ENCODE peak calls at places on chromosomes 2 and 18, in four cellular contexts. U is lung, J is BJ, X is transverse colon. E is an unnamed sample.

GRCh38 chr2:145617906-145618305 is 1098.0 kb upstream of the ZEB2 start:
- DNase-seq in U (no peak), J (no peak), X (no peak), E (no peak)

GRCh38 chr2:39938035-39938835 is 159.2 kb upstream of the THUMPD2 start:
- DNase-seq in U (no peak), J (peak; percentile 95), X (no peak), E (peak; percentile 77)

GRCh38 chr18:58473071-58473470 is 155.8 kb downstream of the ALPK2 start:
- DNase-seq in U (no peak), J (no peak), X (no peak), E (no peak)

GRCh38 chr2:5076599-5076998 is 615.6 kb upstream of the SOX11 start:
- DNase-seq in U (no peak), J (no peak), X (no peak), E (no peak)

GRCh38 chr2:44943031-44943692 is 1.7 kb downstream of the SIX3 start:
- DNase-seq in U (no peak), J (no peak), X (no peak), E (no peak)

GRCh38 chr2:128585706-128586105 is 267.0 kb upstream of the HS6ST1 start:
- DNase-seq in U (peak; percentile 1), J (peak; percentile 22), X (no peak), E (no peak)

GRCh38 chr2:19048593-19049264 is 309.7 kb downstream of the OSR1 start:
- DNase-seq in U (peak; percentile 74), J (no peak), X (peak; percentile 23), E (no peak)

GRCh38 chr2:129502781-129503180 is 476.7 kb upstream of the RAB6C start:
- DNase-seq in U (no peak), J (no peak), X (no peak), E (peak; percentile 19)

GRCh38 chr2:29361255-29361654 is 246.0 kb downstream of the CLIP4 start:
- DNase-seq in U (no peak), J (no peak), X (no peak), E (no peak)

GRCh38 chr2:168432100-168432499 is 24.0 kb upstream of the CERS6 start:
- DNase-seq in U (no peak), J (no peak), X (no peak), E (no peak)

GRCh38 chr18:58249677-58250076 is 205.7 kb downstream of the NEDD4L start:
- DNase-seq in U (no peak), J (no peak), X (no peak), E (no peak)

GRCh38 chr2:226215902-226216503 is 583.6 kb downstream of the IRS1 start:
- DNase-seq in U (peak; percentile 66), J (no peak), X (peak; percentile 75), E (no peak)

GRCh38 chr2:176677746-176678145 is 408.5 kb downstream of the MTX2 start:
- DNase-seq in U (no peak), J (no peak), X (no peak), E (no peak)

GRCh38 chr18:9808530-9809241 is 77.1 kb upstream of the TXNDC2 start:
- DNase-seq in U (no peak), J (no peak), X (no peak), E (no peak)

GRCh38 chr18:26185267-26185666 is 41.0 kb upstream of the TAF4B start:
- DNase-seq in U (no peak), J (no peak), X (no peak), E (no peak)

GRCh38 chr18:70454705-70455322 is 166.0 kb downstream of the SOCS6 start:
- DNase-seq in U (no peak), J (no peak), X (no peak), E (peak; percentile 29)

GRCh38 chr2:20664071-20664390 is 2.9 kb upstream of the GDF7 start:
- DNase-seq in U (no peak), J (no peak), X (no peak), E (no peak)

GRCh38 chr2:162890690-162891311 is 52.2 kb upstream of the KCNH7 start:
- DNase-seq in U (no peak), J (peak; percentile 3), X (no peak), E (peak; percentile 18)

GRCh38 chr2:237702439-237703397 is 75.3 kb downstream of the LRRFIP1 start:
- DNase-seq in U (no peak), J (no peak), X (peak; percentile 53), E (no peak)

GRCh38 chr2:18630941-18631340 is 41.6 kb upstream of the NT5C1B start:
- DNase-seq in U (no peak), J (no peak), X (no peak), E (no peak)

GRCh38 chr18:44852818-44853217 is 172.1 kb downstream of the SETBP1 start:
- DNase-seq in U (no peak), J (no peak), X (no peak), E (no peak)

GRCh38 chr2:160628811-160629210 is 135.2 kb upstream of the RBMS1 start:
- DNase-seq in U (no peak), J (no peak), X (no peak), E (no peak)

GRCh38 chr2:234912437-234912836 is 39.4 kb upstream of the SH3BP4 start:
- DNase-seq in U (no peak), J (no peak), X (no peak), E (no peak)

GRCh38 chr2:202932425-202933138 is 20.5 kb downstream of the CARF start:
- DNase-seq in U (no peak), J (no peak), X (no peak), E (no peak)

GRCh38 chr2:234678721-234679120 is 181.8 kb upstream of the ARL4C start:
- DNase-seq in U (no peak), J (no peak), X (no peak), E (no peak)

GRCh38 chr2:127220102-127220806 is at the start of gene CYP27C1:
- DNase-seq in U (no peak), J (no peak), X (no peak), E (no peak)

GRCh38 chr2:100060875-100061274 is 81.5 kb downstream of the AFF3 start:
- DNase-seq in U (no peak), J (no peak), X (no peak), E (no peak)

GRCh38 chr2:190858817-190859216 is 21.8 kb upstream of the GLS start:
- DNase-seq in U (no peak), J (no peak), X (no peak), E (no peak)

GRCh38 chr2:82652117-82652516 is 1807.0 kb downstream of the SUCLG1 start:
- DNase-seq in U (no peak), J (no peak), X (no peak), E (no peak)

GRCh38 chr18:74390900-74391299 is 66.2 kb downstream of the DIPK1C start:
- DNase-seq in U (no peak), J (no peak), X (no peak), E (no peak)

GRCh38 chr18:74389161-74389927 is 67.8 kb downstream of the DIPK1C start:
- DNase-seq in U (no peak), J (no peak), X (no peak), E (no peak)

GRCh38 chr18:74389991-74390390 is 67.1 kb downstream of the DIPK1C start:
- DNase-seq in U (no peak), J (no peak), X (no peak), E (no peak)

GRCh38 chr18:74395006-74395405 is 62.1 kb downstream of the DIPK1C start:
- DNase-seq in U (no peak), J (no peak), X (no peak), E (no peak)

DNA sequence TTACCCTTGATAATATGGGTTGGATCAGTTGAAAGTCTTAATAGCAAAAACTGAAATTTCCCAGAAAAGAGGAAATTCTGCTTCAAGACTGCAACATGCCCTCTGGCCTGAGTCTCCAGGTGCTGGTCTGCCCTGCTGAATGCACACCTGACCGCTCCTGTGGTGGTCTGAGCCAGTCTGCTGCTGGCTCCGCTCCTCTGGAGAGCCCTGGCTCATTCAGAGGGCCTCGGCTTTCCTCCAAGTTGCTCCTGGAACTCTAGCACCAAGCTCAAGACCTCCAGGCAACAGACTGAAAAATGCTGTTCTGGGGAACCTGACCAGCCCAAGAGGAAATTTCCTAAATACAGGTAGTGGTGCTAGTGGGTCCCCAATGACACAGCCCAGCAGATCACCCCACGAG is 64.8 kb downstream of the DIPK1C start:
- DNase-seq in U (no peak), J (no peak), X (no peak), E (no peak)
- H3K27me3 ChIP-seq in U (no peaks in the 10 kb centered on the region), J (peaks cover 2% of the 10 kb centered on the region), X (no peaks in the 10 kb centered on the region), E (no peaks in the 10 kb centered on the region)

DNA sequence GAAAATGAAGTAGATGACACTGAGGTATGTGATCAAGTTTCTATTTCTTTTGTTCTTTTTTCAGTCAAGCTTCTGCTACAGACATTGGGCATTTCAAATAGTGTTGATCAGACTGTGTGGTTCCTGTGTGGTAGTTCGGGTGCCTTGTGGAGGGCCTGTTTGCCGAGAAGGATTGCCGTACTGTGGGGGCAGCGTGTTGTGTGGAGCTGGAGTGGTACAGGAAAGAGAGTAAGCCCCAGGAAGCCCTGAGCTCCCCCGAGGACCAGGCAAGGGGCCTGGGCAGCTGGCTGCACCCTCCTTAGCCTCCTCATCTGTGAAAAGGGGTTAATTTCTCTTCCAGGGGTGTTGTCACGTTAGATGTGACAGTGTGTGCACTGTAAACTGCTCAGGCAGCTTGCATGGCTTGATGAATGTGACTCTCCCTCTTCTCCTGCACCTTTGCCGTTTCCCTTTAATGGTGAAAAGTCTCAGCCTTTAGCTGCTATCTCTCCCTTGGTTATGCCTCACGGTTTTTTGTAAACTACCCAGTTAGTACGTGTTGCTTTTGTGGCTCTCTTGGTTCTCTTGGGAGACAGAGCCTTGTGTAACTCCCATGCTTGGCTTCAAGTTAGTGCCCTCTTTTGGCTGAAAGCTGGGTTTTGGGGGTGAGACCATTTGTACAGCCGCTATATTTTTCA is 19.5 kb downstream of the C2orf74 start:
- DNase-seq in U (no peak), J (no peak), X (no peak), E (no peak)
- TF ChIP-seq CTCF in U (no peak), J (no peak), X (no peak), E (no peak)

DNA sequence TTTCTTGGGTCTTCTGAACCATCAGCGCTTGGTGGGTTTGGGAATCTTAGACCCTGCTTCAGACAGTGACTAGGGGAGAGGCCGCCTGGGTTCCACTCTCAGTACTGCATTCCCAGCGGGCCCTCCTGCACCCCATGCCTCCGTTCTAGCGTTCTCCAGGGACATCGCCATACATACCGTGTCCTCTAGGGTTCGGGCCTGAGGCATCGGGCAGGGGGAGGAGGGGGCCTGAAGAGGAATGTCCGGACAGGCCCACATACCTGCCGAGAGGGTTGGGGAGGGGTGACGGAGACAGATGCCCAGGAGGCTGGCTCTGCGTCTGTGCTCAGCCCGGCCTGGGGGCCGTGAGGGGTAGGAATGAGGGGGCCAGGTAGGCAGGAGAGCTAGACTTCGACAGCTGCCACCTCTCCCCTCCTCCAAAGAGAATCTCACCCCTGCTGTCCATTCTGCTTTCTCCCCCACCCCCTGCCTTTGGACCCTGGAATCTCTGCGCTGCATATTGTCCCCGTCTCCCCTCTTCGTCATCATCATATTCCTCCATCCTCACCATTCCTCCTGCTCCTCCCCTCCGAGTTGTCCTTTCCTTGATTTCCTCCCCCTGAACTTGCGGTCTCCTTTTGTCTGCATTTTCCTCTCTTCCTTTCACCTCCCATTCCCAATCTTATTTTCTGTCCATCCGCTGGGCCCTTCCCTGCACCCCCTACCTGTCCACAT is 7.8 kb upstream of the WNT10A start:
- DNase-seq in U (no peak), J (no peak), X (no peak), E (no peak)
- H3K27me3 ChIP-seq in U (peaks cover 18% of the 10 kb centered on the region), J (peaks cover 59% of the 10 kb centered on the region), X (peaks cover 99% of the 10 kb centered on the region), E (peaks cover 69% of the 10 kb centered on the region)

DNA sequence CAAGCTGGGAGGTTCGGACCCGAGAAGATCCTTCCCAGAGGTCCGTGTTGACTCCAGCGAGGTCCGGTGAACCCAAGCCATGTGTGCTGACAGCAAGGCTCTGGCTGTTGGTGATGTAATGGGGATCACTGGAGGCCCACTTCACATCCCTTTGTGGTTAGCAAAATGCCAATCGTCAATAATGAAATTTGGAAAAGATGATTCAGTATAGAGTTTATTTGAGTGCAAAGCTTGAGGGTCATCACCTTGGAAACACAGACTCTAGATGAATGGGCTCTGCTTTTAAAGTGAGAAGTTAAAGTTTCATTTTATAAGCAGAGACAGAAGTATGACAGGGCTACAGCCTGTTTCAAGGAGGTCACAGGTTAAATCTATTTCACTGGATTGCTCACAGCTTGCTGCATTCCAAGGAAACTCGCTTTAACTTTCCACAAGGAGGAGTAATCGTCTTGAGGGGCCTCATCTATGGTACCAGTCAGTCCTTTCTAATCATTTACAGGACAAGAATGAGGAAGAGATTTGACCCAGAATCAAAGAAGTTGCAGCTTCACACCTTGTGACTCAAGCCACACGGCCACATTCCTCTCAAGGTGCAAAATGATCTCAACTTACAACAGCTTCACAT is 140.5 kb downstream of the TPO start:
- DNase-seq in U (no peak), J (peak; percentile 64), X (no peak), E (peak; percentile 96)
- TF ChIP-seq CTCF in U (no peak), J (peak; percentile 61), X (no peak), E (peak; percentile 62)

E was measured in kidney epithelial cell.